ENCODE peak calls at places on chromosomes 5 and 9, in five cellular contexts. W is endothelial cell of umbilical vein, V is lower leg skin, X is IMR-90, J is body of pancreas. A is an unnamed sample.

GRCh38 chr5:66002415-66002814 is 76.0 kb downstream of the ERBIN start:
- DNase-seq in V (no peak), J (no peak), X (no peak), W (no peak), A (no peak)

GRCh38 chr9:3181049-3181953 is 337.4 kb upstream of the PUM3 start:
- DNase-seq in X (no peak), W (no peak), J (peak; percentile 51), V (no peak), A (no peak)

GRCh38 chr5:130868186-130868821 is 296.8 kb downstream of the HINT1 start:
- DNase-seq in V (no peak), J (no peak), X (no peak), W (no peak), A (no peak)

GRCh38 chr9:13424204-13424603 is 144.7 kb upstream of the MPDZ start:
- DNase-seq in W (no peak), V (no peak), X (no peak), J (no peak), A (no peak)

GRCh38 chr9:22098636-22099332 is 89.7 kb upstream of the CDKN2B start:
- DNase-seq in V (no peak), J (no peak), X (no peak), W (no peak), A (no peak)

GRCh38 chr5:156391139-156391538 is 64.2 kb downstream of the SGCD start:
- DNase-seq in X (peak; percentile 100), V (no peak), W (no peak), J (no peak), A (no peak)

GRCh38 chr5:178496661-178497060 is 93.5 kb downstream of the COL23A1 start:
- DNase-seq in J (no peak), W (peak; percentile 64), V (no peak), X (no peak), A (no peak)

GRCh38 chr5:99033014-99033931 is 104.5 kb upstream of the CHD1 start:
- DNase-seq in J (no peak), X (peak; percentile 7), V (no peak), W (peak; percentile 61), A (no peak)

GRCh38 chr5:141413540-141414069 is 818 bp downstream of the PCDHGA10 start:
- DNase-seq in J (no peak), X (no peak), V (no peak), W (no peak), A (no peak)

GRCh38 chr5:14483504-14484157 is 98.0 kb upstream of the OTULINL start:
- DNase-seq in W (no peak), V (no peak), X (no peak), J (no peak), A (no peak)

GRCh38 chr9:131584858-131585257 is 39.5 kb downstream of the PRRT1B start:
- DNase-seq in V (no peak), J (no peak), W (no peak), X (no peak), A (no peak)

GRCh38 chr5:144183254-144183889 is 12.7 kb downstream of the KCTD16 start:
- DNase-seq in W (peak; percentile 75), X (peak; percentile 85), J (no peak), V (no peak), A (no peak)

GRCh38 chr5:140044041-140044440 is 942 bp upstream of the NRG2 start:
- DNase-seq in V (no peak), W (no peak), J (no peak), X (no peak), A (no peak)

GRCh38 chr9:114671605-114672004 is 10.4 kb downstream of the TEX48 start:
- DNase-seq in V (no peak), X (no peak), W (no peak), J (peak; percentile 38), A (no peak)

GRCh38 chr9:32550046-32550608 is 2.0 kb upstream of the SMIM27 start:
- DNase-seq in X (peak; percentile 53), V (no peak), J (no peak), W (peak; percentile 56), A (no peak)
- TF ChIP-seq CTCF in X (peak; percentile 17), V (no peak), J (no peak), W (no peak), A (no peak)

GRCh38 chr5:174419523-174420132 is 304.8 kb upstream of the MSX2 start:
- DNase-seq in V (peak; percentile 85), W (peak; percentile 43), J (peak; percentile 90), X (peak; percentile 91), A (peak; percentile 85)
- H3K4me3 ChIP-seq in V (no peak overlapping the region), W (no peak overlapping the region), J (no peak overlapping the region), X (no peak overlapping the region), A (peak overlapping the region; percentile 28)

GRCh38 chr5:126369995-126370731 is 53.0 kb upstream of the GRAMD2B start:
- DNase-seq in X (peak; percentile 23), V (no peak), W (no peak), J (no peak), A (no peak)
- TF ChIP-seq CTCF in X (peak; percentile 8), V (no peak), W (no peak), J (peak; percentile 34), A (no peak)

GRCh38 chr9:4549751-4550295 is 59.6 kb downstream of the SLC1A1 start:
- DNase-seq in W (peak; percentile 53), J (no peak), X (no peak), V (no peak), A (no peak)
- H3K4me3 ChIP-seq in W (no peak overlapping the region), J (no peak overlapping the region), X (no peak overlapping the region), V (no peak overlapping the region), A (no peak overlapping the region)

GRCh38 chr5:122656577-122656976 is 118.3 kb upstream of the SNX2 start:
- DNase-seq in W (no peak), X (no peak), J (no peak), V (no peak), A (no peak)
- TF ChIP-seq CTCF in W (no peak), X (no peak), J (no peak), V (no peak), A (no peak)

GRCh38 chr5:150014456-150014855 is 13.9 kb downstream of the HMGXB3 start:
- DNase-seq in X (no peak), J (no peak), V (no peak), W (no peak), A (no peak)

GRCh38 chr5:150007050-150007449 is 6.5 kb downstream of the HMGXB3 start:
- DNase-seq in V (no peak), X (no peak), J (no peak), W (no peak), A (no peak)

GRCh38 chr5:150006318-150006717 is 5.8 kb downstream of the HMGXB3 start:
- DNase-seq in W (no peak), V (no peak), X (no peak), J (no peak), A (no peak)

GRCh38 chr5:150013931-150014330 is 13.4 kb downstream of the HMGXB3 start:
- DNase-seq in X (no peak), V (no peak), W (no peak), J (no peak), A (no peak)

DNA sequence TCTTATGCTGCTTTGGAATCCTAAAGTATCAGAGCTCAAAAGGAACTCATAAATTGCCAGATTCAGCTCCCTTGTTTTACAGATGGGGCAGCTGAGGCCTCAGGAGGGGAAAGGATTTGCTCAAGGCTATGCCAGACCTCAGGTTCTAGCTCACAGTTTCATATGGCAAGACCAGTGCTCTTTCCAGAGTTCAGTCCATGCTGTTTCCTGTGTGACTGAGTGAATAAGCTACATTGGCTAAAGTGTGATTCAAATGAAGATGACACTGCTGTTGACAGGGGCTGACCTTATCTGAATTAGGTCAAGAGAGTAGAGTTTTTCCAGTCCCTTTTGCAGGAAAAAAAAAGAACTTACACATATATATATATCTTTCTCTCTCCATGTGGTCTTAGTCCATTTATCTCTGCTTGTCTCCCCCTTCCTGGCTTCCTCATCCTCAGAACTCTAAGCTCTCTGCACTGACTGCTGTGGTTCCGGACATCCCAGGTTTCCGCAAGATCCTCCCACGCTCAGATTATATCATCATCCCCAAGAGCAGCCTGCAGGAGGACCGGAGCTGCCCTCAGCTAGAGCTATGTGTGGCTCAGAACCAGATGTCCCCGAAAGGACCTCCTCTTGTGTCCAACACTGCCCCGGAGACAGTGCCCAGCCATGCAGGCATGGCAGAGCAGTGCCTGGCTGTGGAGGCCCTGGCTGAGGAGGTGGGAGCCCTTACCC is 9.3 kb downstream of the HMGXB3 start:
- DNase-seq in V (no peak), W (no peak), X (no peak), J (no peak), A (peak; percentile 46)
- H3K4me3 ChIP-seq in V (no peak overlapping the region), W (no peak overlapping the region), X (no peak overlapping the region), J (no peak overlapping the region), A (no peak overlapping the region)

GRCh38 chr5:12704955-12705354 is 800.7 kb upstream of the CTNND2 start:
- DNase-seq in W (no peak), J (no peak), V (no peak), X (no peak), A (no peak)
- TF ChIP-seq CTCF in W (no peak), J (peak; percentile 21), V (no peak), X (no peak), A (no peak)

A was measured in HFF-Myc.